ENCODE peak calls at places on chromosomes 2 and 18, in eight cellular contexts. One of them, this sample, is unnamed.

GRCh38 chr2:11637546-11637945 is 32.4 kb downstream of the NTSR2 start:
- DNase-seq in brain microvascular endothelial cell: no peak
- DNase-seq in AG09319: no peak
- DNase-seq in GM12878: no peak
- DNase-seq in cardiac fibroblast: no peak
- DNase-seq in coronary artery: no peak
- DNase-seq in fibroblast of mammary gland: no peak
- DNase-seq in tibial artery: no peak
- DNase-seq in this sample: no peak

GRCh38 chr2:6926071-6926732 is 9.0 kb downstream of the RNF144A start:
- DNase-seq in brain microvascular endothelial cell: no peak
- DNase-seq in coronary artery: no peak
- DNase-seq in tibial artery: no peak
- DNase-seq in fibroblast of mammary gland: no peak
- DNase-seq in AG09319: no peak
- DNase-seq in GM12878: no peak
- DNase-seq in cardiac fibroblast: no peak
- DNase-seq in this sample: no peak

GRCh38 chr18:76275913-76276312 is 219.1 kb downstream of the ZNF516 start:
- DNase-seq in tibial artery: no peak
- DNase-seq in cardiac fibroblast: no peak
- DNase-seq in fibroblast of mammary gland: no peak
- DNase-seq in GM12878: no peak
- DNase-seq in AG09319: no peak
- DNase-seq in coronary artery: no peak
- DNase-seq in brain microvascular endothelial cell: no peak
- DNase-seq in this sample: no peak

GRCh38 chr2:17857016-17857415 is 21.5 kb upstream of the KCNS3 start:
- DNase-seq in coronary artery: no peak
- DNase-seq in AG09319: no peak
- DNase-seq in GM12878: no peak
- DNase-seq in cardiac fibroblast: no peak
- DNase-seq in tibial artery: no peak
- DNase-seq in fibroblast of mammary gland: peak; percentile 34
- DNase-seq in brain microvascular endothelial cell: peak; percentile 53
- DNase-seq in this sample: no peak

GRCh38 chr2:158907926-158908462 is 60.4 kb upstream of the TANC1 start:
- DNase-seq in brain microvascular endothelial cell: no peak
- DNase-seq in coronary artery: no peak
- DNase-seq in cardiac fibroblast: no peak
- DNase-seq in AG09319: no peak
- DNase-seq in fibroblast of mammary gland: no peak
- DNase-seq in tibial artery: no peak
- DNase-seq in GM12878: no peak
- DNase-seq in this sample: no peak

GRCh38 chr2:120330946-120331822 is 14.8 kb upstream of the INHBB start:
- DNase-seq in coronary artery: no peak
- DNase-seq in AG09319: no peak
- DNase-seq in brain microvascular endothelial cell: no peak
- DNase-seq in fibroblast of mammary gland: no peak
- DNase-seq in cardiac fibroblast: no peak
- DNase-seq in GM12878: no peak
- DNase-seq in tibial artery: no peak
- DNase-seq in this sample: no peak

GRCh38 chr2:106649306-106649705 is 162.1 kb downstream of the CD8B2 start:
- DNase-seq in fibroblast of mammary gland: no peak
- DNase-seq in tibial artery: no peak
- DNase-seq in GM12878: no peak
- DNase-seq in cardiac fibroblast: peak; percentile 12
- DNase-seq in brain microvascular endothelial cell: peak; percentile 19
- DNase-seq in coronary artery: no peak
- DNase-seq in AG09319: no peak
- DNase-seq in this sample: no peak

GRCh38 chr18:60215432-60215831 is 157.1 kb downstream of the MC4R start:
- DNase-seq in AG09319: no peak
- DNase-seq in brain microvascular endothelial cell: no peak
- DNase-seq in GM12878: no peak
- DNase-seq in tibial artery: no peak
- DNase-seq in cardiac fibroblast: no peak
- DNase-seq in fibroblast of mammary gland: no peak
- DNase-seq in coronary artery: no peak
- DNase-seq in this sample: no peak

GRCh38 chr2:159029936-159030335 is 61.5 kb downstream of the TANC1 start:
- DNase-seq in cardiac fibroblast: no peak
- DNase-seq in tibial artery: no peak
- DNase-seq in brain microvascular endothelial cell: no peak
- DNase-seq in coronary artery: no peak
- DNase-seq in GM12878: no peak
- DNase-seq in fibroblast of mammary gland: no peak
- DNase-seq in AG09319: no peak
- DNase-seq in this sample: no peak

GRCh38 chr18:51153659-51154371 is 43.7 kb downstream of the MEX3C start:
- DNase-seq in AG09319: no peak
- DNase-seq in coronary artery: no peak
- DNase-seq in GM12878: peak; percentile 62
- DNase-seq in brain microvascular endothelial cell: no peak
- DNase-seq in cardiac fibroblast: no peak
- DNase-seq in fibroblast of mammary gland: no peak
- DNase-seq in tibial artery: no peak
- DNase-seq in this sample: no peak

GRCh38 chr2:222268311-222268980 is 30.4 kb downstream of the PAX3 start:
- DNase-seq in brain microvascular endothelial cell: no peak
- DNase-seq in cardiac fibroblast: no peak
- DNase-seq in fibroblast of mammary gland: no peak
- DNase-seq in AG09319: no peak
- DNase-seq in coronary artery: no peak
- DNase-seq in GM12878: no peak
- DNase-seq in tibial artery: no peak
- DNase-seq in this sample: no peak

GRCh38 chr2:150404147-150404546 is 83.3 kb downstream of the RND3 start:
- DNase-seq in AG09319: no peak
- DNase-seq in coronary artery: no peak
- DNase-seq in cardiac fibroblast: no peak
- DNase-seq in brain microvascular endothelial cell: no peak
- DNase-seq in GM12878: no peak
- DNase-seq in tibial artery: no peak
- DNase-seq in fibroblast of mammary gland: no peak
- DNase-seq in this sample: no peak

GRCh38 chr18:23284629-23285028 is 149.3 kb downstream of the CABLES1 start:
- DNase-seq in fibroblast of mammary gland: no peak
- DNase-seq in tibial artery: no peak
- DNase-seq in AG09319: no peak
- DNase-seq in GM12878: no peak
- DNase-seq in cardiac fibroblast: no peak
- DNase-seq in coronary artery: no peak
- DNase-seq in brain microvascular endothelial cell: no peak
- DNase-seq in this sample: no peak

GRCh38 chr2:184654945-184655344 is 56.6 kb downstream of the ZNF804A start:
- DNase-seq in fibroblast of mammary gland: peak; percentile 14
- DNase-seq in AG09319: peak; percentile 36
- DNase-seq in cardiac fibroblast: peak; percentile 51
- DNase-seq in brain microvascular endothelial cell: no peak
- DNase-seq in tibial artery: no peak
- DNase-seq in coronary artery: no peak
- DNase-seq in GM12878: no peak
- DNase-seq in this sample: no peak

GRCh38 chr2:241209271-241209670 is 20.8 kb downstream of the ANO7 start:
- DNase-seq in brain microvascular endothelial cell: no peak
- DNase-seq in GM12878: no peak
- DNase-seq in AG09319: no peak
- DNase-seq in cardiac fibroblast: no peak
- DNase-seq in tibial artery: no peak
- DNase-seq in coronary artery: no peak
- DNase-seq in fibroblast of mammary gland: no peak
- DNase-seq in this sample: no peak
- TF ChIP-seq CTCF in brain microvascular endothelial cell: no peak
- TF ChIP-seq CTCF in GM12878: no peak
- TF ChIP-seq CTCF in AG09319: no peak
- TF ChIP-seq CTCF in cardiac fibroblast: no peak
- TF ChIP-seq CTCF in tibial artery: no peak
- TF ChIP-seq CTCF in coronary artery: no peak
- TF ChIP-seq CTCF in fibroblast of mammary gland: no peak
- TF ChIP-seq CTCF in this sample: no peak

DNA sequence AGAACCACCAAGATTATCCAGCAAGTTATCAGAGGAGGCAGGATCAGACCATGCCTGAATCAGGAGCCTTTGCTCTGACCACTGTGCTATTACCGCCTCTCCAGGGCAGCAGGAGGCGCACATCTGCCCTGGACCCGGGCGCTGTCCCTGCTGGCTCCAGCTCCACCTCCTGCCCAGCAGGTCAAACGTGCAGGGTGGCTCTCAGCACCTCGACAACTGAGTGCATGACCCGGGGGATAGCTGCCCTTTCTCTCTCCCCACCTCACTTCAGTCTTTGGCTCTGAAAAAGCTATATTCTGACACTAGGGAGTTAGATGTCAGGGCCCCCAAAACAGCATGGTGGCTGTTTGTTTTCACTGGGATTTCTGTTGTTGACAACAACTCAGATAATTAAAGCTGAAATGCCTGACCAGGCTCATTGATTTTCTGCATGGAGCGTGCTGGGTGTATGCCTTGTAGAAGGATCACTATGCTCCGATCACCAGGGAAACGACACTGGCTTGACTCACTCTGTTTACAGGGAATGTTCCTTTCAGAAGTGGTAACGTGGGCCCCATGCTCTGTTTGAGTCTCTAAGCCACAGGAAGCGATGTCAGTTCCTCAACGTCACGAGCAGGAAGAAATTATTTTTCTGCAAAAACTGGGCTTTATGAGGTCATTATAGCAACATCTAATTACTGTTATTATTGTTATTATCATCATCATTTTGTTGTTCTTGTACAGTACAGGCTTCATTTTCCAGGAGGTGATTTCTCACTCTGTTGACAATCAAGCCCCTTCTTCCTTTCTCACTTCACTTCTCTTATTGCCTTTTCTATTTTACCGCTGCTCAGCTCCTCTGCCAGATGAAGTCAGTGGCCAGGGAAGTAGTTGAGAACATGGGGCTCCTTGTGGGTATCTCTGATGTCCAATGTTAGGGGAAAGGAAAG is 125.6 kb downstream of the PLB1 start:
- DNase-seq in tibial artery: peak; percentile 97
- DNase-seq in AG09319: peak; percentile 57
- DNase-seq in brain microvascular endothelial cell: peak; percentile 99
- DNase-seq in coronary artery: peak; percentile 92
- DNase-seq in cardiac fibroblast: peak; percentile 98
- DNase-seq in GM12878: no peak
- DNase-seq in fibroblast of mammary gland: peak; percentile 97
- DNase-seq in this sample: no peak
- TF ChIP-seq CTCF in tibial artery: no peak
- TF ChIP-seq CTCF in AG09319: peak; percentile 30
- TF ChIP-seq CTCF in brain microvascular endothelial cell: peak; percentile 64
- TF ChIP-seq CTCF in coronary artery: no peak
- TF ChIP-seq CTCF in cardiac fibroblast: peak; percentile 49
- TF ChIP-seq CTCF in GM12878: peak; percentile 32
- TF ChIP-seq CTCF in fibroblast of mammary gland: peak; percentile 43
- TF ChIP-seq CTCF in this sample: peak; percentile 39

GRCh38 chr2:46460241-46460921 is 19.0 kb upstream of the TMEM247 start:
- DNase-seq in cardiac fibroblast: peak; percentile 63
- DNase-seq in GM12878: no peak
- DNase-seq in AG09319: no peak
- DNase-seq in tibial artery: no peak
- DNase-seq in coronary artery: peak; percentile 67
- DNase-seq in fibroblast of mammary gland: no peak
- DNase-seq in brain microvascular endothelial cell: no peak
- DNase-seq in this sample: peak; percentile 72

GRCh38 chr2:46459694-46460093 is 19.7 kb upstream of the TMEM247 start:
- DNase-seq in cardiac fibroblast: no peak
- DNase-seq in AG09319: no peak
- DNase-seq in brain microvascular endothelial cell: no peak
- DNase-seq in fibroblast of mammary gland: no peak
- DNase-seq in GM12878: no peak
- DNase-seq in tibial artery: no peak
- DNase-seq in coronary artery: no peak
- DNase-seq in this sample: no peak

GRCh38 chr2:46460991-46461715 is 18.2 kb upstream of the TMEM247 start:
- DNase-seq in fibroblast of mammary gland: peak; percentile 67
- DNase-seq in tibial artery: peak; percentile 66
- DNase-seq in AG09319: peak; percentile 34
- DNase-seq in cardiac fibroblast: peak; percentile 78
- DNase-seq in brain microvascular endothelial cell: peak; percentile 54
- DNase-seq in GM12878: peak; percentile 39
- DNase-seq in coronary artery: peak; percentile 85
- DNase-seq in this sample: peak; percentile 90

GRCh38 chr2:46462936-46463335 is 16.4 kb upstream of the TMEM247 start:
- DNase-seq in coronary artery: no peak
- DNase-seq in cardiac fibroblast: peak; percentile 59
- DNase-seq in AG09319: peak; percentile 57
- DNase-seq in fibroblast of mammary gland: peak; percentile 90
- DNase-seq in tibial artery: no peak
- DNase-seq in brain microvascular endothelial cell: no peak
- DNase-seq in GM12878: no peak
- DNase-seq in this sample: no peak

DNA sequence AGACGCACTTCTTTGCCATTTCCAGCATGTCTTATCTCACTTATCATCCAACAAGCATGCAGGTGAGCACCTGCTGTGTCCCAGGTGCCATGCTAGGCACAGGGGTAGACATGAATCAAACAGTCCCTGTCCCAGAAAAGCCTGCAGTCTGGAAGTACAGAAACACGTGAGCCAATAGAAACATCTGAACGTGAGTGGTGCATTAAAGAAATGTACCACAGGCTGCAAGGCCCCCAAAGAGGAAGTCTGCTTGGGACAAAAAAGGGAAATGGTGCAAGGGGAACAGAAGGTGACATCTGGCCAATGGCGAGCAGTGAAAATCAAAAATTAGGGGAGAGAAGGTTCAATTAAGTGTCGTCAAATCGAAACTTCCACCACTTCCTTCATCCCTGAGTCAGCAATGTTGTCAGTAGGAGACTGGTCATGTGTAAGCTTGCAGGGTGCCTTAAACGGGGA is 17.6 kb upstream of the TMEM247 start:
- DNase-seq in brain microvascular endothelial cell: no peak
- DNase-seq in coronary artery: no peak
- DNase-seq in tibial artery: no peak
- DNase-seq in AG09319: no peak
- DNase-seq in GM12878: peak; percentile 55
- DNase-seq in cardiac fibroblast: no peak
- DNase-seq in fibroblast of mammary gland: no peak
- DNase-seq in this sample: peak; percentile 19
- TF ChIP-seq CTCF in brain microvascular endothelial cell: no peak
- TF ChIP-seq CTCF in coronary artery: peak; percentile 13
- TF ChIP-seq CTCF in tibial artery: no peak
- TF ChIP-seq CTCF in AG09319: no peak
- TF ChIP-seq CTCF in GM12878: no peak
- TF ChIP-seq CTCF in cardiac fibroblast: no peak
- TF ChIP-seq CTCF in fibroblast of mammary gland: no peak
- TF ChIP-seq CTCF in this sample: no peak

DNA sequence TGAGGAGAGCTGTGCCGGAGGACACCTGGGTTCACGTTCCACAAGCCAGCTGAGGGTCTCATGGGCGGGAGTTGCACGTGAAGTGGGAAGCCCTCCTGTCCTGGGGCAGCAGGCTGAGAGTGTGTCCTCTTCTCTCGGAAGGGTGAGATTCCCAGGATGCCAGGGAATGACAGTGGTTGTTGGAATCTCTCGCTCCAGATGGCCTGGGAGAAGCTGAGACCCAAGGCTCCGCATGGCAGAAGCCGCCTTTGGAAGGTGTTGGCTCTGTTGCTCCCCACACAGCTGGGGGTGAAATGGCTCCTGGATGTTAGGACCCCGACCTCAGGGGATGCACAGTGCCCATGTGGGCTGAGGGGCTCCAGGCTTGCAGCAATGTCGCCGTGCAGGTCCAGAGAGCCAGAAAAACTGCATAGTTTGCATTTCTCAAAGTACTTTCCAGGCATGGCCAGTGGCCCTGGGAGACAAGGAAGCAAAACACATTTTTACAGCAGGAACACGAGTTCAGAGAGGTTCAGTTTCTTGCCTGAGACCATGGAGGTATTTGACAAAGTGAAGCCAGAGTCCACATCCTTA is 153.4 kb downstream of the TMEM18 start:
- DNase-seq in fibroblast of mammary gland: no peak
- DNase-seq in tibial artery: no peak
- DNase-seq in cardiac fibroblast: no peak
- DNase-seq in coronary artery: no peak
- DNase-seq in AG09319: no peak
- DNase-seq in GM12878: no peak
- DNase-seq in brain microvascular endothelial cell: no peak
- DNase-seq in this sample: no peak
- TF ChIP-seq CTCF in fibroblast of mammary gland: no peak
- TF ChIP-seq CTCF in tibial artery: no peak
- TF ChIP-seq CTCF in cardiac fibroblast: no peak
- TF ChIP-seq CTCF in coronary artery: no peak
- TF ChIP-seq CTCF in AG09319: no peak
- TF ChIP-seq CTCF in GM12878: no peak
- TF ChIP-seq CTCF in brain microvascular endothelial cell: no peak
- TF ChIP-seq CTCF in this sample: no peak

This sample was measured in osteocyte.